ENCODE peak calls at places on chromosome 22, in seven cellular contexts. B, O, Q, L, E, F and R are unnamed samples.

GRCh38 chr22:24437820-24438328 is 10.5 kb downstream of the ADORA2A start:
- DNase-seq in B (no peak), F (no peak), Q (no peak), L (no peak), O (no peak), E (no peak), R (no peak)

GRCh38 chr22:43230983-43231723 is 44.2 kb upstream of the TTLL12 start:
- DNase-seq in O (peak; percentile 47), L (peak; percentile 75), E (peak; percentile 65), Q (peak; percentile 80), B (no peak), F (peak; percentile 89), R (peak; percentile 34)

GRCh38 chr22:20388200-20388599 is 5.8 kb upstream of the ZNF74 start:
- DNase-seq in E (no peak), Q (no peak), B (no peak), O (no peak), F (no peak), L (no peak), R (no peak)

GRCh38 chr22:45600791-45601730 is 70.6 kb upstream of the ATXN10 start:
- DNase-seq in O (no peak), E (no peak), L (no peak), B (peak; percentile 44), Q (no peak), F (no peak), R (no peak)

GRCh38 chr22:47596176-47596690 is 833.8 kb downstream of the TBC1D22A start:
- DNase-seq in E (no peak), L (no peak), B (no peak), O (no peak), F (no peak), Q (no peak), R (no peak)

GRCh38 chr22:49365910-49366309 is 461.8 kb downstream of the BRD1 start:
- DNase-seq in B (no peak), O (no peak), E (peak; percentile 95), F (no peak), Q (no peak), L (peak; percentile 0), R (no peak)

GRCh38 chr22:27726726-27727449 is 74.7 kb downstream of the MN1 start:
- DNase-seq in F (no peak), L (no peak), Q (peak; percentile 59), B (peak; percentile 75), O (peak; percentile 19), E (no peak), R (peak; percentile 39)

GRCh38 chr22:19648419-19648929 is 65.8 kb upstream of the SEPTIN5 start:
- DNase-seq in F (no peak), Q (no peak), E (no peak), O (no peak), L (no peak), B (no peak), R (no peak)

GRCh38 chr22:37967147-37967546 is 13.6 kb downstream of the POLR2F start:
- DNase-seq in O (no peak), L (no peak), F (no peak), E (no peak), Q (no peak), B (no peak), R (no peak)

GRCh38 chr22:29879738-29880137 is 3.2 kb upstream of the MTMR3 start:
- DNase-seq in Q (no peak), B (no peak), F (no peak), L (no peak), E (no peak), O (no peak), R (no peak)

GRCh38 chr22:25645964-25646363 is 81.5 kb downstream of the GRK3 start:
- DNase-seq in B (peak; percentile 26), Q (no peak), E (no peak), O (no peak), L (no peak), F (no peak), R (no peak)

GRCh38 chr22:46586123-46586519 is 34.1 kb upstream of the GRAMD4 start:
- DNase-seq in L (no peak), B (no peak), O (no peak), E (no peak), F (no peak), Q (no peak), R (no peak)